ENCODE peak calls at places on chromosomes 5 and 9, in seven cellular contexts. H is NCI-H1417; T is tibial artery; L is stimulated activated CD8-positive, alpha-beta memory T cell treated with anti-CD3 and anti-CD28 coated beads, Interleukin-12 subunit alpha, Interleukin-12 subunit beta, amount 100 ng/mL, for 1 hour; M is activated CD8-positive, alpha-beta memory T cell treated with anti-CD3 and anti-CD28 coated beads for 4 hours; I is heart right ventricle; J is NCI-H345. C is an unnamed sample.

GRCh38 chr5:9126490-9126889 is 419.4 kb downstream of the SEMA5A start:
- DNase-seq in H (no peak), T (no peak), L (no peak), M (no peak), I (no peak), J (no peak), C (no peak)

GRCh38 chr9:135813671-135814290 is 93.6 kb downstream of the CAMSAP1 start:
- DNase-seq in H (no peak), T (peak; percentile 38), L (no peak), M (no peak), I (no peak), J (no peak), C (peak; percentile 56)

GRCh38 chr9:71719585-71719984 is 48.7 kb downstream of the CEMIP2 start:
- DNase-seq in H (no peak), T (no peak), L (no peak), M (no peak), I (no peak), J (no peak), C (no peak)

GRCh38 chr5:53480474-53481353 is at the start of gene FST:
- DNase-seq in H (peak; percentile 56), T (no peak), L (no peak), M (no peak), I (no peak), J (peak; percentile 40), C (peak; percentile 86)

GRCh38 chr5:149177911-149178565 is 36.7 kb downstream of the ABLIM3 start:
- DNase-seq in H (peak; percentile 3), T (no peak), L (no peak), M (no peak), I (no peak), J (peak; percentile 77), C (no peak)

GRCh38 chr5:179411161-179411841 is 66.0 kb upstream of the ADAMTS2 start:
- DNase-seq in H (no peak), T (no peak), L (no peak), M (no peak), I (no peak), J (no peak), C (no peak)

GRCh38 chr5:169945831-169946261 is 34.4 kb downstream of the INSYN2B start:
- DNase-seq in H (no peak), T (no peak), L (no peak), M (no peak), I (peak; percentile 7), J (no peak), C (peak; percentile 91)

GRCh38 chr9:90814355-90814754 is 12.7 kb downstream of the SYK start:
- DNase-seq in H (no peak), T (no peak), L (no peak), M (no peak), I (no peak), J (no peak), C (no peak)

GRCh38 chr9:130128782-130129424 is 43.3 kb upstream of the NCS1 start:
- DNase-seq in H (no peak), T (no peak), L (peak; percentile 52), M (peak; percentile 54), I (peak; percentile 71), J (no peak), C (peak; percentile 88)

GRCh38 chr9:97987490-97987889 is 4.3 kb downstream of the ANP32B start:
- DNase-seq in H (no peak), T (no peak), L (no peak), M (no peak), I (no peak), J (no peak), C (no peak)

GRCh38 chr5:10709409-10709808 is 51.6 kb downstream of the DAP start:
- DNase-seq in H (no peak), T (no peak), L (no peak), M (no peak), I (no peak), J (no peak), C (no peak)

GRCh38 chr5:90326995-90327394 is 82.6 kb downstream of the CETN3 start:
- DNase-seq in H (no peak), T (no peak), L (no peak), M (no peak), I (no peak), J (no peak), C (no peak)